ENCODE peak calls at places on chromosomes 4 and X, in six cellular contexts. D is GM12865, U is fibroblast of pulmonary artery, X is body of pancreas, P is right atrium auricular region, L is A673. E is an unnamed sample.
A peak's percentile ranks its signal among the peaks of the same experiment; 100 is the strongest.

GRCh38 chr4:105520819-105521790 is 31.3 kb upstream of the ARHGEF38 start:
- DNase-seq in D (peak; percentile 64), U (peak; percentile 66), X (peak; percentile 60), P (no peak), L (peak; percentile 75), E (peak; percentile 76)

GRCh38 chr4:153211986-153212720 is 7.9 kb downstream of the TRIM2 start:
- DNase-seq in D (no peak), U (peak; percentile 77), X (no peak), P (no peak), L (no peak), E (peak; percentile 85)

GRCh38 chrX:118212817-118213183 is 96.2 kb upstream of the KLHL13 start:
- DNase-seq in D (peak; percentile 77), U (no peak), X (no peak), P (no peak), L (no peak), E (no peak)

GRCh38 chr4:24850669-24851068 is 55.3 kb downstream of the SOD3 start:
- DNase-seq in D (no peak), U (peak; percentile 85), X (no peak), P (no peak), L (no peak), E (peak; percentile 85)

GRCh38 chr4:110130578-110131358 is 67.6 kb downstream of the ELOVL6 start:
- DNase-seq in D (no peak), U (no peak), X (no peak), P (no peak), L (no peak), E (peak; percentile 49)

GRCh38 chr4:113851816-113852215 is 90.3 kb upstream of the CAMK2D start:
- DNase-seq in D (no peak), U (peak; percentile 11), X (no peak), P (no peak), L (no peak), E (no peak)

GRCh38 chr4:167721574-167721973 is 370.8 kb upstream of the ANXA10 start:
- DNase-seq in D (no peak), U (no peak), X (no peak), P (no peak), L (no peak), E (peak; percentile 25)

GRCh38 chr4:153082322-153083301 is 121.6 kb upstream of the TRIM2 start:
- DNase-seq in D (no peak), U (no peak), X (no peak), P (no peak), L (no peak), E (no peak)

GRCh38 chr4:26731342-26731741 is 129.3 kb upstream of the STIM2 start:
- DNase-seq in D (peak; percentile 73), U (no peak), X (no peak), P (no peak), L (no peak), E (no peak)

GRCh38 chr4:26272654-26273307 is 48.0 kb upstream of the RBPJ start:
- DNase-seq in D (no peak), U (no peak), X (no peak), P (no peak), L (no peak), E (no peak)

GRCh38 chr4:147041376-147041775 is 95.7 kb upstream of the TTC29 start:
- DNase-seq in D (no peak), U (no peak), X (no peak), P (no peak), L (no peak), E (no peak)

GRCh38 chrX:46961574-46962279 is 49.5 kb downstream of the JADE3 start:
- DNase-seq in D (peak; percentile 27), U (no peak), X (no peak), P (no peak), L (no peak), E (no peak)

GRCh38 chrX:72054776-72055495 is 76.8 kb downstream of the RTL5 start:
- DNase-seq in D (no peak), U (no peak), X (no peak), P (no peak), L (no peak), E (no peak)

GRCh38 chrX:2928127-2928582 is 984 bp downstream of the ARSD start:
- DNase-seq in D (no peak), U (no peak), X (peak; percentile 41), P (peak; percentile 59), L (no peak), E (no peak)

GRCh38 chrX:155966876-155967275 is 30.6 kb upstream of the IL9R start:
- DNase-seq in D (peak; percentile 72), U (peak; percentile 7), X (no peak), P (no peak), L (peak; percentile 53), E (peak; percentile 23)

GRCh38 chr4:8866828-8867623 is 4.6 kb downstream of the HMX1 start:
- DNase-seq in D (no peak), U (no peak), X (no peak), P (no peak), L (no peak), E (no peak)

GRCh38 chrX:135740683-135741149 is 27.3 kb downstream of the CT45A3 start:
- DNase-seq in D (peak; percentile 44), U (no peak), X (peak; percentile 12), P (no peak), L (peak; percentile 62), E (peak; percentile 8)

GRCh38 chrX:18424482-18425198 is 768 bp upstream of the CDKL5 start:
- DNase-seq in D (peak; percentile 63), U (peak; percentile 35), X (peak; percentile 18), P (no peak), L (peak; percentile 51), E (peak; percentile 52)

GRCh38 chr4:60500860-60501259 is 699.3 kb upstream of the ADGRL3 start:
- DNase-seq in D (no peak), U (no peak), X (no peak), P (no peak), L (no peak), E (peak; percentile 9)

GRCh38 chrX:24380273-24381036 is 20.0 kb downstream of the SUPT20HL1 start:
- DNase-seq in D (no peak), U (no peak), X (peak; percentile 47), P (no peak), L (no peak), E (peak; percentile 9)

GRCh38 chrX:115713465-115713864 is 152.5 kb downstream of the PLS3 start:
- DNase-seq in D (no peak), U (no peak), X (no peak), P (no peak), L (no peak), E (no peak)
- H3K4me3 ChIP-seq in D (no peak overlapping the region), U (no peak overlapping the region), X (no peak overlapping the region), P (no peak overlapping the region), L (no peak overlapping the region), E (no peak overlapping the region)

GRCh38 chrX:153673398-153674218 is at the start of gene PNCK:
- DNase-seq in D (no peak), U (no peak), X (no peak), P (no peak), L (no peak), E (no peak)
- TF ChIP-seq CTCF in D (no peak), U (no peak), X (no peak), P (no peak), L (no peak), E (no peak)

GRCh38 chr4:102629686-102630085 is 128.5 kb downstream of the NFKB1 start:
- DNase-seq in D (no peak), U (no peak), X (no peak), P (no peak), L (no peak), E (no peak)

GRCh38 chr4:102627831-102628523 is 126.8 kb downstream of the NFKB1 start:
- DNase-seq in D (no peak), U (peak; percentile 34), X (no peak), P (no peak), L (no peak), E (peak; percentile 28)

GRCh38 chr4:102632236-102632635 is 128.5 kb downstream of the MANBA start:
- DNase-seq in D (no peak), U (peak; percentile 45), X (no peak), P (no peak), L (no peak), E (no peak)

GRCh38 chr4:102633100-102633499 is 127.7 kb downstream of the MANBA start:
- DNase-seq in D (no peak), U (no peak), X (no peak), P (no peak), L (no peak), E (no peak)

DNA sequence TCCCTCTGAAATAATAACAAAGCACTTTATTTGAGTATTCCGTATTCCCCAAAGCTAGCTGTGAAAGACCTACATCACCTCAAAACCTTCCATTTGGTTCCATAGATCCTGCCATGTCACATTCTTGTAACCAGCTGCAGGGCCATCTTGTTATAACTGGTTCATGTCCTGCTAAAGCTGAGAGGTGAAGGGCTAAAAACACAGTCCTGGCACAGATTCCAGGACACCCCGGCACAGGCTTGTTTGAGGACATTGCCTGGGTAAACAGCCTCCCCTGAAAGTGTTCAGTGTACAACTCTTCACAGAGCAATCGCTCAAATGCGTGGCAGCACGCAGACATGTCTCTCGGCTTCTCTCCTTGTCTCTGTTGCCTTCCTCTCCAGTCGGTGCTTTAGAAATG is 129.2 kb downstream of the MANBA start:
- DNase-seq in D (no peak), U (no peak), X (no peak), P (no peak), L (no peak), E (no peak)
- H3K4me3 ChIP-seq in D (no peak overlapping the region), U (no peak overlapping the region), X (no peak overlapping the region), P (no peak overlapping the region), L (no peak overlapping the region), E (no peak overlapping the region)

DNA sequence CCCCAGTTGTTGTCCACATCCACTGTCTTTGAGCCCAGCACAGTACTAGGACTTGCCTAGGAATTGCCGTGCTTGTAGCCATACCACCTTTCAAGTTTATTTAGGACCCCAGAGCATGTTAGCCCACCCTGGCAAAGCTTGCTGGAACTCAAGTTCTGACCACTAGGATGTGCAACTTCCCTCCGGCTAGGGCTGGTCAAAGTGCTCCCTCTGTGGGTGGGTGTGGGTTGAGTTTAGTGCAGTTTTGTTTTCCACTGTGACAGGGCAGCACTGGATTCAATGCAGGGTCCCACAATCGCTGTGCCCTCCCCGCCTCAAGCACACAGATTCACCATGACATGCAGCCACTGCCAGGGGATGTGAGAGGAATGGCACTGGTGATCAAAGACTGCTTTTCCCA is 96.0 kb downstream of the RASGEF1B start:
- DNase-seq in D (no peak), U (no peak), X (no peak), P (no peak), L (no peak), E (no peak)
- TF ChIP-seq CTCF in D (no peak), U (no peak), X (no peak), P (no peak), L (no peak), E (peak; percentile 29)

GRCh38 chrX:10769696-10770619 is 149.6 kb upstream of the MID1 start:
- DNase-seq in D (no peak), U (peak; percentile 15), X (no peak), P (no peak), L (peak; percentile 31), E (peak; percentile 62)
- H3K4me3 ChIP-seq in D (no peak overlapping the region), U (peak overlapping the region; percentile 7), X (no peak overlapping the region), P (no peak overlapping the region), L (peak overlapping the region; percentile 9), E (peak overlapping the region; percentile 44)

DNA sequence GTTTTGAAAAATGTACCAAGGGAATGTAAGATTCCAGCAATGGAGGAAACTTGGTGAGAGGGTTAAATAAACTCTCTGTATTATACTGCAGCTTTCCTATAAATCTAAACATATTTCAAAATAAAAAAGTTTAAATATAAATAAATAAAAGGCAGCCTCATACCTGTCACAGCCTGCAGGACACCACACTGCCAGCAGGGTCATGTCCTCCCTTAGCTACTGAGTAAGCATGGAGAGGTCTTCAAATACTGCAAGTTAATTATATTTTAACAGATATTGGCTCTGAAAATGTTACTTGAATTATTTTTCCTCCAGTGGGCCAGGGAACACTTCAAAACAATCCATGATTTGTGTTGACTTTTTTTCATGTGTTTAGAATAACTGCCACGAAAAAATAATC is 852.8 kb upstream of the PCDH7 start:
- DNase-seq in D (no peak), U (no peak), X (no peak), P (no peak), L (no peak), E (no peak)
- TF ChIP-seq CTCF in D (no peak), U (no peak), X (no peak), P (peak; percentile 20), L (no peak), E (no peak)

E was measured in choroid plexus epithelial cell.